ENCODE peak calls at places on chromosomes 3 and 15, in six cellular contexts. X is psoas muscle; E is left ventricle myocardium inferior; H is CD8-positive, alpha-beta T cell; U is stomach; P is GM06990. C is an unnamed sample. For H3K36me3, the result is how much of the 10 kb centered on the place peaks cover.

GRCh38 chr3:62607287-62608029 is 234.1 kb upstream of the FEZF2 start:
- DNase-seq in U (peak), E (peak), P (no peak), X (no peak), H (no peak), C (no peak)

GRCh38 chr3:172836390-172836997 is 86.0 kb downstream of the ECT2 start:
- DNase-seq in H (no peak), E (no peak), X (no peak), P (no peak), U (no peak), C (no peak)

GRCh38 chr3:171088984-171089754 is 62.6 kb upstream of the SLC2A2 start:
- DNase-seq in H (no peak), P (no peak), X (no peak), E (no peak), U (no peak), C (no peak)

GRCh38 chr3:158918451-158918850 is 116.6 kb downstream of the MFSD1 start:
- DNase-seq in E (no peak), X (no peak), P (no peak), U (no peak), H (no peak), C (no peak)

GRCh38 chr3:110814170-110815007 is 257.2 kb upstream of the NECTIN3 start:
- DNase-seq in P (peak), E (no peak), U (no peak), X (no peak), H (no peak), C (no peak)

GRCh38 chr3:45280227-45280626 is 54.1 kb upstream of the TMEM158 start:
- DNase-seq in U (no peak), E (no peak), X (no peak), P (no peak), H (no peak), C (no peak)

GRCh38 chr3:155070316-155070715 is 9.8 kb upstream of the MME start:
- DNase-seq in H (no peak), X (no peak), P (no peak), U (no peak), E (no peak), C (no peak)

GRCh38 chr3:119637679-119638525 is 22.5 kb downstream of the POPDC2 start:
- DNase-seq in E (no peak), P (peak), X (no peak), U (no peak), H (no peak), C (no peak)

GRCh38 chr15:42584031-42584765 is 8.8 kb downstream of the STARD9 start:
- DNase-seq in P (no peak), U (no peak), X (no peak), E (no peak), H (no peak), C (no peak)

GRCh38 chr3:55692958-55693558 is 206.0 kb upstream of the WNT5A start:
- DNase-seq in H (no peak), P (no peak), U (no peak), E (no peak), X (no peak), C (no peak)

GRCh38 chr3:154059798-154060197 is 61.4 kb upstream of the ARHGEF26 start:
- DNase-seq in P (no peak), E (no peak), X (no peak), U (no peak), H (no peak), C (no peak)
- H3K36me3 ChIP-seq in P (under half), E (under half), X (under half), U (under half), H (under half), C (under half)

GRCh38 chr3:169659096-169659521 is 4.4 kb downstream of the MECOM start:
- DNase-seq in E (peak), H (no peak), U (peak), P (no peak), X (no peak), C (no peak)
- H3K4me3 ChIP-seq in E (peak), H (no peak), U (peak), P (no peak), X (peak), C (peak)

GRCh38 chr15:64122444-64122843 is 26.7 kb downstream of the SNX1 start:
- DNase-seq in X (no peak), E (no peak), P (no peak), U (no peak), H (no peak), C (no peak)
- H3K36me3 ChIP-seq in X (under half), E (half or more), P (under half), U (half or more), H (half or more), C (half or more)

GRCh38 chr3:152196782-152197181 is 71.9 kb upstream of the MBNL1 start:
- DNase-seq in U (no peak), H (no peak), E (no peak), X (no peak), P (peak), C (no peak)
- H3K4me3 ChIP-seq in U (no peak), H (peak), E (peak), X (peak), P (peak), C (peak)

GRCh38 chr3:117068301-117068700 is 358.7 kb downstream of the TUSC7 start:
- DNase-seq in H (no peak), X (no peak), P (no peak), E (no peak), U (no peak), C (no peak)

GRCh38 chr3:117059990-117060338 is 350.4 kb downstream of the TUSC7 start:
- DNase-seq in U (no peak), P (no peak), H (no peak), E (no peak), X (no peak), C (no peak)

GRCh38 chr3:117059054-117059989 is 349.7 kb downstream of the TUSC7 start:
- DNase-seq in U (no peak), X (no peak), H (no peak), P (no peak), E (no peak), C (no peak)

GRCh38 chr3:117063910-117064309 is 354.3 kb downstream of the TUSC7 start:
- DNase-seq in E (no peak), U (no peak), P (no peak), H (no peak), X (no peak), C (no peak)
- H3K36me3 ChIP-seq in E (under half), U (under half), P (under half), H (under half), X (under half), C (under half)

GRCh38 chr3:146159616-146160232 is 1.3 kb downstream of the PLOD2 start:
- DNase-seq in X (no peak), E (no peak), H (no peak), U (no peak), P (no peak), C (no peak)
- H3K4me3 ChIP-seq in X (peak), E (peak), H (no peak), U (peak), P (no peak), C (peak)

GRCh38 chr15:31296304-31297220 is 30.1 kb upstream of the KLF13 start:
- DNase-seq in H (no peak), U (peak), X (no peak), P (no peak), E (no peak), C (peak)
- H3K36me3 ChIP-seq in H (under half), U (under half), X (under half), P (under half), E (under half), C (under half)

DNA sequence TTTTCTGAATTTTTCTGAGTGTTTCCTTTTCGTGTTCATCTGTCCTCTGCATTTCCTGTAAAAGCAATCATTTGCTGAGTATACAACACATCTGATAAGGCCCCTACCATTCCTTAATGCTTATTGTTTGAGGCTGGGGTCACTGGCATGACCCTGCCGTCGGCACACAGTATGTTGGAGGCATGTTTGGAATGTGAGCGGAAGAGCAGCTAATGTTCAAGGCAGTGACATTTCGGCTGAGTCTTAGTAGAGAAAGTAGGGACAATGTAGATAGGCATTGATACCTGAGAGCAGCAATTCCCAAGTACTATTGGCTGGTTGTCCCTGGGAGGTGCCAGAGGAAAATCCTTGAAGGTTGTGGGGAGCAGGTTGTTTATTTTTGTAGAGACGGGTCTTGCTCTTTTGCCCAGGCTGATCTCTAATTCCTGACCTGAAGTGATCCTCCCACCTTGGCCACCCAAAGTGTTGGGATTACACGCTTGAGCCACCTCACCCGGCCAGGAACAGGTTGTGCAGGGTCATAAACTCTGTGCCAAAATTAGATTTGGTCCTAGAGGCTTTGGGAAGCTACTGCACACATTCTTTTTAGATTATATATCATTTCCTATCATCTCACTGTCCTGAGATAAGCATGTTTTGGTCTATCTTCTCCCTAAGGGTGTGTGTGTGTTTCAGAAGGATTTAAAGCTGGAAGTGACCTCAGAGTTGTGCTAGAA is 13.5 kb downstream of the PTPN23 start:
- DNase-seq in U (no peak), H (no peak), X (no peak), P (no peak), E (no peak), C (no peak)
- H3K4me3 ChIP-seq in U (no peak), H (no peak), X (no peak), P (no peak), E (no peak), C (no peak)

DNA sequence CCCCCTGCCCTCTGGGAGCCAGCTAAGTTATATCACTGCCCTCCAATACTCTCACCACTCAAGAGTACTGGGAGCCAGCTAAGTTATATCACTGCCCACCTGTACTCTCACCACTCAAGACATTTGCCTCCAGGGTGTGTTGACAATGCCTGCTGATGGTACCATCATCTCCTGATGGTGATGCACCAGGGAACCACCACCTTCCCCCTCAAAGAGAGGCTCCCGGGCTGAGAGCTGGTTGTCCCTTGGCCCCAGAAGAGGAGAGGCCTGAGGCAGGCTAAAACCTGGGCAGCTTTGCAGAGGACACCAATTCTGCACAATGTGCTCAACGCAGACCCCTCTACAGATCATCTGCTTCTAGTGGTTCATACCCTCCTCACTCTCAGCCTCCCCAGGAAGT is 7.5 kb upstream of the HAPLN3 start:
- DNase-seq in U (no peak), E (no peak), P (no peak), X (no peak), H (no peak), C (no peak)
- H3K36me3 ChIP-seq in U (half or more), E (half or more), P (under half), X (under half), H (under half), C (under half)

C was measured in esophagus muscularis mucosa.